ENCODE peak calls at places on chromosome 9, in ten cellular contexts. Q is pancreas; L is CD4-positive, alpha-beta T cell; B is ovary; T is transverse colon; F is gastrocnemius medialis; X is fibroblast of lung; O is neural crest cell; C is fibroblast of the aortic adventitia; S is sigmoid colon. W is an unnamed sample.

GRCh38 chr9:105168935-105169334 is 75.5 kb upstream of the SLC44A1 start:
- DNase-seq in Q (no peak), L (no peak), B (no peak), T (no peak), F (no peak), X (peak; percentile 95), O (no peak), C (peak; percentile 39), S (no peak), W (no peak)

GRCh38 chr9:97560851-97561250 is 59.4 kb downstream of the TMOD1 start:
- DNase-seq in Q (no peak), L (no peak), B (no peak), T (no peak), F (peak; percentile 12), X (no peak), O (no peak), C (no peak), S (no peak), W (no peak)

GRCh38 chr9:81829201-81829882 is 98.9 kb upstream of the SPATA31D4 start:
- DNase-seq in Q (no peak), L (no peak), B (no peak), T (peak; percentile 32), F (no peak), X (no peak), O (no peak), C (peak; percentile 24), S (no peak), W (no peak)

GRCh38 chr9:120925535-120926396 is 830 bp downstream of the TRAF1 start:
- DNase-seq in Q (no peak), L (peak; percentile 57), B (no peak), T (no peak), F (no peak), X (peak; percentile 85), O (no peak), C (peak; percentile 93), S (peak; percentile 57), W (no peak)

GRCh38 chr9:114894801-114895433 is 35.5 kb downstream of the TNFSF8 start:
- DNase-seq in Q (no peak), L (no peak), B (no peak), T (no peak), F (no peak), X (peak; percentile 97), O (no peak), C (peak; percentile 96), S (no peak), W (no peak)

GRCh38 chr9:119284118-119284517 is 85.1 kb downstream of the BRINP1 start:
- DNase-seq in Q (no peak), L (no peak), B (no peak), T (no peak), F (no peak), X (no peak), O (peak; percentile 12), C (no peak), S (no peak), W (no peak)

GRCh38 chr9:100307061-100307460 is 45.7 kb downstream of the TEX10 start:
- DNase-seq in Q (no peak), L (no peak), B (no peak), T (no peak), F (no peak), X (no peak), O (no peak), C (no peak), S (no peak), W (no peak)

GRCh38 chr9:4740373-4740622 is 704 bp downstream of the AK3 start:
- DNase-seq in Q (no peak), L (no peak), B (no peak), T (no peak), F (no peak), X (peak; percentile 43), O (no peak), C (no peak), S (no peak), W (no peak)

GRCh38 chr9:94644543-94644942 is 5.2 kb upstream of the FBP1 start:
- DNase-seq in Q (no peak), L (no peak), B (no peak), T (no peak), F (no peak), X (no peak), O (no peak), C (peak; percentile 22), S (no peak), W (no peak)

GRCh38 chr9:134372621-134373267 is 46.5 kb downstream of the RXRA start:
- DNase-seq in Q (no peak), L (no peak), B (no peak), T (peak; percentile 44), F (no peak), X (no peak), O (no peak), C (peak; percentile 44), S (peak; percentile 87), W (no peak)

GRCh38 chr9:33082538-33083326 is 6.3 kb upstream of the SMU1 start:
- DNase-seq in Q (no peak), L (no peak), B (no peak), T (no peak), F (no peak), X (no peak), O (no peak), C (no peak), S (no peak), W (no peak)

GRCh38 chr9:95815153-95815552 is 60.3 kb upstream of the ERCC6L2 start:
- DNase-seq in Q (no peak), L (no peak), B (no peak), T (no peak), F (no peak), X (peak; percentile 86), O (no peak), C (no peak), S (no peak), W (no peak)

GRCh38 chr9:131986576-131986975 is 93.1 kb downstream of the MED27 start:
- DNase-seq in Q (no peak), L (no peak), B (no peak), T (no peak), F (no peak), X (no peak), O (no peak), C (no peak), S (no peak), W (no peak)

GRCh38 chr9:125106285-125106893 is 36.9 kb downstream of the SCAI start:
- DNase-seq in Q (no peak), L (no peak), B (no peak), T (no peak), F (no peak), X (peak; percentile 68), O (no peak), C (peak; percentile 91), S (no peak), W (no peak)

GRCh38 chr9:5909999-5910398 is 19.3 kb downstream of the MLANA start:
- DNase-seq in Q (no peak), L (no peak), B (no peak), T (no peak), F (no peak), X (peak; percentile 5), O (no peak), C (peak; percentile 9), S (no peak), W (no peak)

GRCh38 chr9:98708933-98709911 is at the start of gene GABBR2:
- DNase-seq in Q (no peak), L (no peak), B (no peak), T (no peak), F (no peak), X (no peak), O (peak; percentile 14), C (no peak), S (no peak), W (no peak)
- TF ChIP-seq CTCF in Q (no peak), L (no peak), B (no peak), T (no peak), F (no peak), X (no peak), O (no peak), C (no peak), S (no peak), W (no peak)

GRCh38 chr9:17832812-17833211 is 253.9 kb downstream of the SH3GL2 start:
- DNase-seq in Q (no peak), L (no peak), B (no peak), T (no peak), F (no peak), X (no peak), O (no peak), C (no peak), S (no peak), W (no peak)

GRCh38 chr9:17833846-17834245 is 255.0 kb downstream of the SH3GL2 start:
- DNase-seq in Q (no peak), L (no peak), B (no peak), T (no peak), F (no peak), X (no peak), O (no peak), C (no peak), S (no peak), W (no peak)

GRCh38 chr9:17839744-17840143 is 260.9 kb downstream of the SH3GL2 start:
- DNase-seq in Q (no peak), L (no peak), B (no peak), T (no peak), F (no peak), X (no peak), O (no peak), C (no peak), S (no peak), W (no peak)

GRCh38 chr9:17843236-17843635 is 264.4 kb downstream of the SH3GL2 start:
- DNase-seq in Q (no peak), L (no peak), B (no peak), T (no peak), F (no peak), X (no peak), O (no peak), C (no peak), S (no peak), W (no peak)

DNA sequence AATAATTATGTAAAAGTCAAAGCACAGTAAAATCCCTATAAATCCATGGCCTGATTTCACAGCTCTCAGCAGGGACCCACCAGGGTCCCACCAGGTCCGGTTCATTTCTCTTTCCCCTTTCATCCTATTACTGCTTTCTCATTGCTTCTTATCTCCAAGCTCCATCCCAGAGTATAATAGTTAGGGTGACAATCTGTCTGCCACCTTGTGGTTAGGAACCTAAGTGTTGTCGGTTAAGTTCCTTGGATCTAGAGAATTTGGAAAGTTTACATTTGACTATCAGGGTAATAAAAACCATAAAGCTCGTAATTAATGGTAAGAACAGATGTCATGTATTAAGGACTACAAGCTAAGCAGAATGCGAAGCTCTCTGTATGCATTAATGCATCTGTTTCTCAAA is 259.1 kb downstream of the SH3GL2 start:
- DNase-seq in Q (no peak), L (no peak), B (no peak), T (no peak), F (no peak), X (peak; percentile 2), O (no peak), C (peak; percentile 25), S (no peak), W (no peak)
- TF ChIP-seq CTCF in Q (no peak), L (no peak), B (no peak), T (no peak), F (no peak), X (no peak), O (peak; percentile 41), C (peak; percentile 8), S (no peak), W (no peak)

GRCh38 chr9:107312651-107313050 is 29.6 kb downstream of the RAD23B start:
- DNase-seq in Q (no peak), L (no peak), B (no peak), T (no peak), F (no peak), X (peak; percentile 49), O (no peak), C (no peak), S (no peak), W (no peak)
- TF ChIP-seq CTCF in Q (no peak), L (no peak), B (no peak), T (no peak), F (no peak), X (no peak), O (no peak), C (no peak), S (no peak), W (no peak)

GRCh38 chr9:1709347-1709746 is 305.8 kb upstream of the SMARCA2 start:
- DNase-seq in Q (no peak), L (no peak), B (no peak), T (no peak), F (no peak), X (no peak), O (no peak), C (no peak), S (no peak), W (no peak)
- TF ChIP-seq CTCF in Q (no peak), L (peak; percentile 30), B (no peak), T (no peak), F (peak; percentile 24), X (no peak), O (peak; percentile 51), C (no peak), S (no peak), W (peak; percentile 32)

W was measured in mesothelial cell of epicardium.